ENCODE peak calls at places on chromosomes 1 and 21, in nine cellular contexts. Q is COR-L47; I is T47D; D is pancreas; O is RPMI7951; H is activated T-helper 9 cell treated with anti-CD3 and anti-CD28 coated beads, Interleukin-2, amount 50 U/mL, for 16 hours; X is EL; L is endodermal cell; A is brain microvascular endothelial cell. Y is an unnamed sample.

GRCh38 chr1:186500804-186501203 is 39.9 kb upstream of the PDC start:
- DNase-seq in Q (no peak), I (no peak), D (no peak), O (no peak), H (no peak), X (no peak), L (no peak), A (no peak), Y (no peak)

GRCh38 chr1:205630241-205630640 is 1.6 kb downstream of the ELK4 start:
- DNase-seq in Q (no peak), I (no peak), D (no peak), O (peak; percentile 27), H (no peak), X (peak; percentile 23), L (no peak), A (peak; percentile 45), Y (no peak)

GRCh38 chr1:39418223-39418622 is 73.2 kb upstream of the BMP8A start:
- DNase-seq in Q (no peak), I (no peak), D (no peak), O (no peak), H (no peak), X (no peak), L (no peak), A (peak; percentile 51), Y (no peak)

GRCh38 chr1:32063261-32063681 is 9.5 kb upstream of the TMEM39B start:
- DNase-seq in Q (peak; percentile 57), I (peak; percentile 11), D (no peak), O (peak; percentile 60), H (no peak), X (peak; percentile 66), L (peak; percentile 49), A (peak; percentile 36), Y (peak; percentile 74)

GRCh38 chr21:17925900-17926299 is 106.7 kb upstream of the C21orf91 start:
- DNase-seq in Q (peak; percentile 38), I (peak; percentile 17), D (no peak), O (peak; percentile 25), H (no peak), X (no peak), L (no peak), A (no peak), Y (peak; percentile 67)

GRCh38 chr1:219439376-219439775 is 173.5 kb downstream of the ZC3H11B start:
- DNase-seq in Q (no peak), I (no peak), D (no peak), O (no peak), H (no peak), X (no peak), L (no peak), A (no peak), Y (no peak)

GRCh38 chr1:235504122-235504493 is at the start of gene B3GALNT2:
- DNase-seq in Q (no peak), I (no peak), D (no peak), O (no peak), H (no peak), X (no peak), L (no peak), A (no peak), Y (no peak)

GRCh38 chr1:51168946-51169345 is 66.9 kb downstream of the C1orf185 start:
- DNase-seq in Q (no peak), I (no peak), D (no peak), O (no peak), H (no peak), X (no peak), L (no peak), A (no peak), Y (peak; percentile 22)

GRCh38 chr1:84689514-84690396 is 506 bp downstream of the SSX2IP start:
- DNase-seq in Q (peak; percentile 77), I (no peak), D (no peak), O (peak; percentile 51), H (no peak), X (peak; percentile 61), L (peak; percentile 84), A (peak; percentile 43), Y (peak; percentile 84)

GRCh38 chr1:208564466-208564865 is 320.3 kb upstream of the PLXNA2 start:
- DNase-seq in Q (no peak), I (no peak), D (no peak), O (no peak), H (no peak), X (no peak), L (peak; percentile 74), A (no peak), Y (no peak)

GRCh38 chr1:152960452-152961044 is 9.9 kb upstream of the SPRR4 start:
- DNase-seq in Q (peak; percentile 12), I (no peak), D (no peak), O (no peak), H (no peak), X (no peak), L (peak; percentile 48), A (no peak), Y (no peak)

GRCh38 chr1:3563125-3563524 is 48.2 kb downstream of the MEGF6 start:
- DNase-seq in Q (no peak), I (no peak), D (no peak), O (no peak), H (no peak), X (no peak), L (no peak), A (no peak), Y (no peak)

GRCh38 chr1:20634594-20635084 is 1.4 kb downstream of the PINK1 start:
- DNase-seq in Q (peak; percentile 40), I (peak; percentile 21), D (peak; percentile 66), O (peak; percentile 58), H (no peak), X (peak; percentile 48), L (peak; percentile 85), A (no peak), Y (peak; percentile 91)

GRCh38 chr1:18360251-18360650 is 120.5 kb upstream of the KLHDC7A start:
- DNase-seq in Q (no peak), I (no peak), D (no peak), O (no peak), H (no peak), X (no peak), L (no peak), A (no peak), Y (no peak)

GRCh38 chr1:204746838-204747442 is 61.4 kb upstream of the LRRN2 start:
- DNase-seq in Q (no peak), I (no peak), D (peak; percentile 64), O (peak; percentile 40), H (peak; percentile 20), X (peak; percentile 46), L (peak; percentile 84), A (peak; percentile 27), Y (no peak)

GRCh38 chr1:178057863-178058576 is 35.9 kb upstream of the RASAL2 start:
- DNase-seq in Q (peak; percentile 65), I (no peak), D (no peak), O (no peak), H (no peak), X (peak; percentile 67), L (peak; percentile 58), A (peak; percentile 72), Y (no peak)

GRCh38 chr1:41221995-41222991 is 19.8 kb downstream of the SCMH1 start:
- DNase-seq in Q (peak; percentile 1), I (no peak), D (no peak), O (no peak), H (no peak), X (no peak), L (no peak), A (no peak), Y (peak; percentile 95)

GRCh38 chr1:47838562-47839459 is 158.4 kb downstream of the TRABD2B start:
- DNase-seq in Q (no peak), I (no peak), D (no peak), O (no peak), H (no peak), X (no peak), L (peak; percentile 20), A (no peak), Y (no peak)

GRCh38 chr1:199878818-199879217 is 148.7 kb upstream of the NR5A2 start:
- DNase-seq in Q (no peak), I (no peak), D (no peak), O (no peak), H (no peak), X (no peak), L (no peak), A (no peak), Y (no peak)

GRCh38 chr1:113982955-113983742 is 3.9 kb downstream of the OLFML3 start:
- DNase-seq in Q (no peak), I (no peak), D (no peak), O (no peak), H (no peak), X (no peak), L (no peak), A (no peak), Y (no peak)

GRCh38 chr1:20093940-20094391 is 24.0 kb downstream of the PLA2G5 start:
- DNase-seq in Q (no peak), I (no peak), D (no peak), O (no peak), H (no peak), X (no peak), L (no peak), A (no peak), Y (no peak)

GRCh38 chr21:30502041-30502440 is at the start of gene KRTAP19-5:
- DNase-seq in Q (no peak), I (no peak), D (no peak), O (no peak), H (no peak), X (no peak), L (no peak), A (no peak), Y (no peak)

GRCh38 chr1:85275701-85276289 is 637 bp downstream of the BCL10 start:
- DNase-seq in Q (no peak), I (no peak), D (no peak), O (no peak), H (no peak), X (no peak), L (no peak), A (no peak), Y (peak; percentile 48)

GRCh38 chr1:29647581-29647980 is 411.3 kb downstream of the PTPRU start:
- DNase-seq in Q (no peak), I (no peak), D (no peak), O (peak; percentile 51), H (no peak), X (no peak), L (no peak), A (no peak), Y (no peak)

GRCh38 chr1:211013346-211014240 is 120.4 kb downstream of the KCNH1 start:
- DNase-seq in Q (no peak), I (peak; percentile 17), D (no peak), O (peak; percentile 81), H (no peak), X (peak; percentile 56), L (no peak), A (no peak), Y (no peak)

GRCh38 chr1:17948594-17948993 is 159.0 kb upstream of the IGSF21 start:
- DNase-seq in Q (no peak), I (no peak), D (no peak), O (no peak), H (no peak), X (no peak), L (no peak), A (no peak), Y (no peak)

GRCh38 chr1:89942825-89943658 is 51.9 kb upstream of the ZNF326 start:
- DNase-seq in Q (no peak), I (no peak), D (no peak), O (peak; percentile 22), H (no peak), X (peak; percentile 69), L (no peak), A (peak; percentile 40), Y (no peak)